ENCODE peak calls at places on chromosomes 1 and 21, in seven cellular contexts. M is stomach, Q is psoas muscle, G is dorsolateral prefrontal cortex, L is thoracic aorta, V is kidney epithelial cell, O is astrocyte of the spinal cord. X is an unnamed sample.

GRCh38 chr1:1926346-1926811 is 7.3 kb upstream of the TMEM52 start:
- DNase-seq in M (no peak), Q (no peak), G (no peak), L (no peak), V (no peak), O (no peak), X (no peak)

GRCh38 chr1:42690477-42691156 is 8.4 kb downstream of the YBX1 start:
- DNase-seq in M (no peak), Q (no peak), G (no peak), L (no peak), V (no peak), O (no peak), X (no peak)

GRCh38 chr1:145978860-145979745 is 14.6 kb downstream of the POLR3GL start:
- DNase-seq in M (peak), Q (peak), G (peak), L (peak), V (peak), O (peak), X (peak)

GRCh38 chr1:152886090-152886489 is 8.0 kb downstream of the SMCP start:
- DNase-seq in M (no peak), Q (no peak), G (no peak), L (no peak), V (no peak), O (peak), X (no peak)

GRCh38 chr1:103949714-103950113 is 200.0 kb downstream of the AMY1C start:
- DNase-seq in M (no peak), Q (no peak), G (no peak), L (no peak), V (no peak), O (no peak), X (no peak)

GRCh38 chr1:7313081-7313546 is 458.0 kb upstream of the VAMP3 start:
- DNase-seq in M (no peak), Q (no peak), G (no peak), L (no peak), V (no peak), O (no peak), X (no peak)

GRCh38 chr1:186307445-186307844 is 67.6 kb downstream of the TPR start:
- DNase-seq in M (no peak), Q (no peak), G (no peak), L (no peak), V (no peak), O (no peak), X (no peak)

GRCh38 chr1:41492341-41492848 is 7.9 kb upstream of the EDN2 start:
- DNase-seq in M (no peak), Q (no peak), G (no peak), L (no peak), V (no peak), O (no peak), X (no peak)

GRCh38 chr1:41021526-41022308 is at the start of gene SLFNL1:
- DNase-seq in M (no peak), Q (no peak), G (no peak), L (no peak), V (no peak), O (no peak), X (no peak)

GRCh38 chr1:178060789-178061556 is 32.9 kb upstream of the RASAL2 start:
- DNase-seq in M (no peak), Q (no peak), G (no peak), L (no peak), V (no peak), O (peak), X (no peak)

GRCh38 chr1:203085528-203086406 is at the start of gene MYOG:
- DNase-seq in M (peak), Q (peak), G (no peak), L (no peak), V (no peak), O (no peak), X (no peak)

GRCh38 chr1:80218112-80218511 is 1211.6 kb upstream of the ADGRL4 start:
- DNase-seq in M (no peak), Q (no peak), G (no peak), L (no peak), V (peak), O (peak), X (peak)

GRCh38 chr1:214632091-214632490 is 29.1 kb downstream of the CENPF start:
- DNase-seq in M (no peak), Q (no peak), G (no peak), L (no peak), V (no peak), O (no peak), X (no peak)

GRCh38 chr1:90220941-90221693 is 226.2 kb downstream of the ZNF326 start:
- DNase-seq in M (no peak), Q (no peak), G (no peak), L (no peak), V (no peak), O (no peak), X (no peak)

GRCh38 chr1:160978510-160978927 is 23.9 kb upstream of the ITLN2 start:
- DNase-seq in M (peak), Q (no peak), G (no peak), L (no peak), V (no peak), O (no peak), X (no peak)

GRCh38 chr1:186442651-186443114 is 18.2 kb downstream of the PDC start:
- DNase-seq in M (no peak), Q (no peak), G (no peak), L (no peak), V (no peak), O (peak), X (no peak)

GRCh38 chr1:19448491-19449439 is 36.6 kb downstream of the CAPZB start:
- DNase-seq in M (no peak), Q (peak), G (no peak), L (no peak), V (peak), O (peak), X (peak)

GRCh38 chr1:223709598-223709997 is 2.7 kb upstream of the CAPN2 start:
- DNase-seq in M (no peak), Q (no peak), G (no peak), L (no peak), V (no peak), O (no peak), X (no peak)

GRCh38 chr1:97258597-97258996 is 537.0 kb downstream of the PTBP2 start:
- DNase-seq in M (no peak), Q (no peak), G (no peak), L (no peak), V (no peak), O (no peak), X (no peak)

GRCh38 chr1:67572594-67573221 is 112.3 kb upstream of the GADD45A start:
- DNase-seq in M (peak), Q (peak), G (no peak), L (no peak), V (no peak), O (no peak), X (no peak)

GRCh38 chr1:33898933-33899332 is 35.1 kb downstream of the HMGB4 start:
- DNase-seq in M (no peak), Q (no peak), G (no peak), L (no peak), V (no peak), O (no peak), X (no peak)

GRCh38 chr1:29933110-29933509 is 696.8 kb downstream of the PTPRU start:
- DNase-seq in M (no peak), Q (no peak), G (no peak), L (no peak), V (no peak), O (no peak), X (no peak)

GRCh38 chr1:185108324-185108723 is 48.4 kb downstream of the TRMT1L start:
- DNase-seq in M (no peak), Q (no peak), G (no peak), L (no peak), V (no peak), O (peak), X (no peak)

GRCh38 chr1:57911427-57911826 is 487.6 kb upstream of the DAB1 start:
- DNase-seq in M (no peak), Q (no peak), G (no peak), L (no peak), V (no peak), O (no peak), X (no peak)

GRCh38 chr1:23394176-23394575 is 24.5 kb upstream of the ZNF436 start:
- DNase-seq in M (no peak), Q (no peak), G (no peak), L (no peak), V (no peak), O (peak), X (peak)

GRCh38 chr1:67347688-67348472 is 40.2 kb downstream of the IL12RB2 start:
- DNase-seq in M (peak), Q (peak), G (peak), L (no peak), V (no peak), O (peak), X (no peak)

GRCh38 chr1:233543338-233544255 is 70.3 kb upstream of the KCNK1 start:
- DNase-seq in M (no peak), Q (peak), G (peak), L (no peak), V (peak), O (peak), X (peak)

GRCh38 chr1:180098242-180098995 is 56.2 kb upstream of the QSOX1 start:
- DNase-seq in M (no peak), Q (no peak), G (no peak), L (no peak), V (no peak), O (peak), X (no peak)

GRCh38 chr1:31723828-31724359 is 20.1 kb upstream of the COL16A1 start:
- DNase-seq in M (peak), Q (peak), G (peak), L (no peak), V (no peak), O (peak), X (no peak)

GRCh38 chr1:107525961-107526360 is 385.1 kb downstream of the NTNG1 start:
- DNase-seq in M (no peak), Q (no peak), G (no peak), L (no peak), V (no peak), O (no peak), X (no peak)

GRCh38 chr1:43804569-43804968 is 97.2 kb downstream of the ST3GAL3 start:
- DNase-seq in M (no peak), Q (no peak), G (no peak), L (no peak), V (no peak), O (no peak), X (no peak)
- H3K4me3 ChIP-seq in M (no peak), Q (no peak), G (no peak), L (no peak), V (no peak), O (no peak), X (no peak)

DNA sequence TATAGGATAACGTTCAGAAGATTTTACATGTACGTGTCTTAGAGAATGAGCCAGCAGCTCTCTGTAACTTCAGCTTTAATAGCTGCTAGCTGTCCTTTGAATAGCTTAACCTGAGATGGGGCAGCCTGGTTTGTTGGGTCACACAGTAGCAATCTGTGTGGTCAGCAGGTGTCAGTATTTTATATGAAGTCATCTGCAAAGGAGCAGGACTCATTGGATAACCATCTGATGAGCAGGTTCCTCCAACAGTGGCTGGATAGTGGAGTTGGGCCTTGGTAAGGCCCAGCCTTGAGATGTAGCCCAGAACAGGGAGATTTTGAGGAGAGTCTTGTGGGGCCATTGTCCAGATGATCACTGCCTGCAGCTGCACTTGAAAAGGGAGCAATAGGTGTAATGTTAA is 6.4 kb downstream of the GSTM5 start:
- DNase-seq in M (no peak), Q (no peak), G (no peak), L (no peak), V (no peak), O (no peak), X (no peak)
- TF ChIP-seq CTCF in M (peak), Q (no peak), G (no peak), L (no peak), V (peak), O (no peak), X (no peak)

DNA sequence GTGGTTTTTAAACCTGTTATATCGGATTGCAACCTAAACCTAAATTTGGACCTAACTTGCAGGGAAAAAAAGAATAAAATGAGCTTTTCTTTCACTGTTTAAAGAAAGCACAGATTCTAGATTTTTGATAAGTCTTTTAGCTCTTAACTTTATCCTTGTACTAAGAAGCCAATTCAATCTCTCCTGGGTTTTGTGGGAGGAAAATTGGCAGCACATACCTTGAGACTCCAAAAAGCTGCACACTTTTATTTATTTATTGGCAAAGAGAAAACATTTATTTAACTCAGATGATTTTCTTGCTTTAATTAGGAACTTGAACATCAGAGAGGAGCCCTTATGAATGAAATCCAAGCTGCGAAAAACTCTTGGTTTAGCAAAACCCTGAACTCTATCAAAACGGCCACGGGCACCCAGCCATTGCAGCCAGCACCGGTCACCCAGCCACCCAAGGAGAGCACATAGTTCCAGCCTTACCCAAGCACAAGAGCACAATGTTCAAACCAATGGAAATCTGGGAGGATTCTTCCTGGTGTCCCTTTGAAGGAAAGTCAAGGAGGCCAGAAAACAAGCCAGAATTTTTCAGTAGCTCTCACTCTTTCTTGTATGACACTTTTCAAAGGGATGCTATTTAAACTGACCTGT is 10.1 kb upstream of the CACYBP start:
- DNase-seq in M (no peak), Q (peak), G (no peak), L (no peak), V (no peak), O (no peak), X (no peak)
- H3K4me3 ChIP-seq in M (peak), Q (peak), G (peak), L (peak), V (no peak), O (no peak), X (no peak)

DNA sequence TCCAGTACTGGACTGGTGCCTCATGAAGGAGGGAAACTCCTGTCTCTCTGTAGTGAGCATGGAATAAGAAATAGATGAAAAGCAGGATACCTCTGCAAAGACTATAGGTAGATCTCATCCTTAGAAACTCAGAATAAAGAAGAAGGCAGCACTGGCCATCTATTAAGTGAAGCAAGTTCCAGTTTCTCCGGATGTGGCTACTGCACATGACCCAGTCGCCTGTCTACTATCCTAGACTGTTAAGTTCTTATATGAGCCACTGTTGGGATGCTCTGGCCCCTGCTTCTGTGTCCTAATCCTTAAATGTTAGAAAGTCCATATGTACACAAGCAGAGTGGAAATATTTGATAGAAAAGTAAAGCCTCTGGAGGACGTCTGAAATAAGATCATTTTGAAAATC is 2.2 kb downstream of the FASLG start:
- DNase-seq in M (no peak), Q (no peak), G (no peak), L (no peak), V (no peak), O (no peak), X (no peak)
- TF ChIP-seq CTCF in M (no peak), Q (no peak), G (no peak), L (no peak), V (no peak), O (no peak), X (no peak)

GRCh38 chr21:44722701-44723100 is 11.3 kb upstream of the TSPEAR start:
- DNase-seq in M (no peak), Q (no peak), G (no peak), L (no peak), V (no peak), O (no peak), X (no peak)
- H3K4me3 ChIP-seq in M (no peak), Q (no peak), G (no peak), L (no peak), V (no peak), O (no peak), X (no peak)

GRCh38 chr1:85199667-85200366 is 999 bp downstream of the SYDE2 start:
- DNase-seq in M (no peak), Q (no peak), G (no peak), L (no peak), V (no peak), O (peak), X (no peak)

GRCh38 chr1:85201340-85202091 is 700 bp upstream of the SYDE2 start:
- DNase-seq in M (peak), Q (peak), G (peak), L (no peak), V (no peak), O (peak), X (no peak)

GRCh38 chr1:85198864-85199263 is 2.0 kb downstream of the SYDE2 start:
- DNase-seq in M (no peak), Q (no peak), G (no peak), L (no peak), V (no peak), O (peak), X (no peak)

GRCh38 chr1:85200870-85201339 is at the start of gene SYDE2:
- DNase-seq in M (peak), Q (peak), G (peak), L (no peak), V (no peak), O (peak), X (peak)

GRCh38 chr1:85200367-85200869 is 398 bp downstream of the SYDE2 start:
- DNase-seq in M (peak), Q (no peak), G (peak), L (no peak), V (no peak), O (peak), X (no peak)
- TF ChIP-seq CTCF in M (no peak), Q (no peak), G (no peak), L (no peak), V (no peak), O (no peak), X (no peak)

GRCh38 chr1:150763631-150764223 is 1.9 kb downstream of the CTSS start:
- DNase-seq in M (no peak), Q (no peak), G (no peak), L (no peak), V (no peak), O (no peak), X (no peak)
- H3K4me3 ChIP-seq in M (peak), Q (peak), G (no peak), L (peak), V (no peak), O (no peak), X (no peak)

GRCh38 chr1:229848762-229849677 is 218.0 kb upstream of the GALNT2 start:
- DNase-seq in M (no peak), Q (no peak), G (no peak), L (no peak), V (no peak), O (no peak), X (no peak)
- TF ChIP-seq CTCF in M (peak), Q (peak), G (no peak), L (no peak), V (peak), O (peak), X (peak)

DNA sequence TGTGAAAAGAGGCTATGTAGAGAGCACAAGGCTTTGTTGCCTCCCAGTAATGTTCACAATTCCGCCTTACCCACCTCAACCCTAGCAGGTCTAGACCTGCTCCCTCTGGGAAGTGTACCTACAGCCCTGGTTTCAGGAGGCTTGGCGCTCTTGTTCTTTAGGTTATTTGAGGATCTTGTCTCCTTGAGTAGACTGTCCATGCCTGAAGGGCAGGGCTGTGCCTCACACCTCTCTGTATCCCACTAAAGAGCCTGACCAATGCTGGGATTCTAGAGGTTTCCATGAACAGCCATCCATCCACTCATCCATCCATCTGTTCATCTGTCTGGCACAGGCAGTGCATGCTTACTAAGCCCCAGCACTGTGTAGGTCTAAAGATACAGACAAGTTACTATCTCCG is 1.0 kb downstream of the RAB7B start:
- DNase-seq in M (no peak), Q (no peak), G (no peak), L (no peak), V (no peak), O (no peak), X (no peak)
- H3K4me3 ChIP-seq in M (no peak), Q (peak), G (no peak), L (peak), V (no peak), O (no peak), X (peak)

X was measured in HFF-Myc.